ENCODE peak calls at places on chromosomes 2 and 18, in eight cellular contexts. One of them, this sample, is unnamed.

GRCh38 chr2:128602699-128603101 is 284.0 kb upstream of the HS6ST1 start:
- DNase-seq in A549: no peak
- DNase-seq in stimulated activated CD8-positive, alpha-beta memory T cell treated with anti-CD3 and anti-CD28 coated beads, Interleukin-4, amount 100 ng/mL, for 4 hours: no peak
- DNase-seq in heart right ventricle: no peak
- DNase-seq in germinal center: no peak
- DNase-seq in iPS-NIHi11: no peak
- DNase-seq in D721Med: no peak
- DNase-seq in Karpas-422: no peak
- DNase-seq in this sample: no peak

GRCh38 chr18:79987566-79987965 is 797 bp downstream of the TXNL4A start:
- DNase-seq in A549: no peak
- DNase-seq in stimulated activated CD8-positive, alpha-beta memory T cell treated with anti-CD3 and anti-CD28 coated beads, Interleukin-4, amount 100 ng/mL, for 4 hours: no peak
- DNase-seq in heart right ventricle: no peak
- DNase-seq in germinal center: no peak
- DNase-seq in iPS-NIHi11: no peak
- DNase-seq in D721Med: no peak
- DNase-seq in Karpas-422: no peak
- DNase-seq in this sample: no peak

GRCh38 chr2:74374509-74375205 is 5.5 kb downstream of the DCTN1 start:
- DNase-seq in A549: peak; percentile 7
- DNase-seq in stimulated activated CD8-positive, alpha-beta memory T cell treated with anti-CD3 and anti-CD28 coated beads, Interleukin-4, amount 100 ng/mL, for 4 hours: no peak
- DNase-seq in heart right ventricle: peak; percentile 64
- DNase-seq in germinal center: no peak
- DNase-seq in iPS-NIHi11: peak; percentile 97
- DNase-seq in D721Med: peak; percentile 99
- DNase-seq in Karpas-422: peak; percentile 61
- DNase-seq in this sample: no peak

GRCh38 chr2:20093263-20094141 is 42.1 kb upstream of the LAPTM4A start:
- DNase-seq in A549: peak; percentile 78
- DNase-seq in stimulated activated CD8-positive, alpha-beta memory T cell treated with anti-CD3 and anti-CD28 coated beads, Interleukin-4, amount 100 ng/mL, for 4 hours: no peak
- DNase-seq in heart right ventricle: peak; percentile 49
- DNase-seq in germinal center: no peak
- DNase-seq in iPS-NIHi11: peak; percentile 68
- DNase-seq in D721Med: no peak
- DNase-seq in Karpas-422: peak; percentile 71
- DNase-seq in this sample: no peak

GRCh38 chr2:118861242-118861641 is 13.8 kb upstream of the EN1 start:
- DNase-seq in A549: no peak
- DNase-seq in stimulated activated CD8-positive, alpha-beta memory T cell treated with anti-CD3 and anti-CD28 coated beads, Interleukin-4, amount 100 ng/mL, for 4 hours: no peak
- DNase-seq in heart right ventricle: no peak
- DNase-seq in germinal center: no peak
- DNase-seq in iPS-NIHi11: no peak
- DNase-seq in D721Med: no peak
- DNase-seq in Karpas-422: no peak
- DNase-seq in this sample: no peak

GRCh38 chr2:196205891-196206408 is 34.6 kb upstream of the STK17B start:
- DNase-seq in A549: no peak
- DNase-seq in stimulated activated CD8-positive, alpha-beta memory T cell treated with anti-CD3 and anti-CD28 coated beads, Interleukin-4, amount 100 ng/mL, for 4 hours: no peak
- DNase-seq in heart right ventricle: no peak
- DNase-seq in germinal center: no peak
- DNase-seq in iPS-NIHi11: no peak
- DNase-seq in D721Med: peak; percentile 14
- DNase-seq in Karpas-422: no peak
- DNase-seq in this sample: no peak

GRCh38 chr2:186443851-186444250 is 42.2 kb upstream of the ZC3H15 start:
- DNase-seq in A549: no peak
- DNase-seq in stimulated activated CD8-positive, alpha-beta memory T cell treated with anti-CD3 and anti-CD28 coated beads, Interleukin-4, amount 100 ng/mL, for 4 hours: no peak
- DNase-seq in heart right ventricle: no peak
- DNase-seq in germinal center: no peak
- DNase-seq in iPS-NIHi11: no peak
- DNase-seq in D721Med: no peak
- DNase-seq in Karpas-422: no peak
- DNase-seq in this sample: no peak

GRCh38 chr2:101427240-101427639 is 39.9 kb upstream of the CREG2 start:
- DNase-seq in A549: no peak
- DNase-seq in stimulated activated CD8-positive, alpha-beta memory T cell treated with anti-CD3 and anti-CD28 coated beads, Interleukin-4, amount 100 ng/mL, for 4 hours: no peak
- DNase-seq in heart right ventricle: no peak
- DNase-seq in germinal center: no peak
- DNase-seq in iPS-NIHi11: no peak
- DNase-seq in D721Med: no peak
- DNase-seq in Karpas-422: no peak
- DNase-seq in this sample: no peak

GRCh38 chr2:678964-679363 is 1.8 kb upstream of the TMEM18 start:
- DNase-seq in A549: no peak
- DNase-seq in stimulated activated CD8-positive, alpha-beta memory T cell treated with anti-CD3 and anti-CD28 coated beads, Interleukin-4, amount 100 ng/mL, for 4 hours: no peak
- DNase-seq in heart right ventricle: no peak
- DNase-seq in germinal center: no peak
- DNase-seq in iPS-NIHi11: no peak
- DNase-seq in D721Med: no peak
- DNase-seq in Karpas-422: no peak
- DNase-seq in this sample: no peak

GRCh38 chr18:53219853-53220252 is 879.9 kb downstream of the DCC start:
- DNase-seq in A549: no peak
- DNase-seq in stimulated activated CD8-positive, alpha-beta memory T cell treated with anti-CD3 and anti-CD28 coated beads, Interleukin-4, amount 100 ng/mL, for 4 hours: no peak
- DNase-seq in heart right ventricle: no peak
- DNase-seq in germinal center: no peak
- DNase-seq in iPS-NIHi11: no peak
- DNase-seq in D721Med: no peak
- DNase-seq in Karpas-422: no peak
- DNase-seq in this sample: no peak

GRCh38 chr2:241083091-241083415 is 19.0 kb downstream of the MTERF4 start:
- DNase-seq in A549: no peak
- DNase-seq in stimulated activated CD8-positive, alpha-beta memory T cell treated with anti-CD3 and anti-CD28 coated beads, Interleukin-4, amount 100 ng/mL, for 4 hours: no peak
- DNase-seq in heart right ventricle: no peak
- DNase-seq in germinal center: no peak
- DNase-seq in iPS-NIHi11: no peak
- DNase-seq in D721Med: no peak
- DNase-seq in Karpas-422: no peak
- DNase-seq in this sample: no peak

GRCh38 chr2:37387143-37387835 is 42.9 kb downstream of the QPCT start:
- DNase-seq in A549: no peak
- DNase-seq in stimulated activated CD8-positive, alpha-beta memory T cell treated with anti-CD3 and anti-CD28 coated beads, Interleukin-4, amount 100 ng/mL, for 4 hours: no peak
- DNase-seq in heart right ventricle: no peak
- DNase-seq in germinal center: no peak
- DNase-seq in iPS-NIHi11: no peak
- DNase-seq in D721Med: no peak
- DNase-seq in Karpas-422: no peak
- DNase-seq in this sample: no peak

GRCh38 chr2:74001781-74002514 is 17.2 kb downstream of the TET3 start:
- DNase-seq in A549: no peak
- DNase-seq in stimulated activated CD8-positive, alpha-beta memory T cell treated with anti-CD3 and anti-CD28 coated beads, Interleukin-4, amount 100 ng/mL, for 4 hours: no peak
- DNase-seq in heart right ventricle: no peak
- DNase-seq in germinal center: no peak
- DNase-seq in iPS-NIHi11: no peak
- DNase-seq in D721Med: no peak
- DNase-seq in Karpas-422: no peak
- DNase-seq in this sample: no peak

GRCh38 chr2:202034249-202035088 is 814 bp downstream of the FZD7 start:
- DNase-seq in A549: peak; percentile 52
- DNase-seq in stimulated activated CD8-positive, alpha-beta memory T cell treated with anti-CD3 and anti-CD28 coated beads, Interleukin-4, amount 100 ng/mL, for 4 hours: no peak
- DNase-seq in heart right ventricle: peak; percentile 40
- DNase-seq in germinal center: peak; percentile 24
- DNase-seq in iPS-NIHi11: no peak
- DNase-seq in D721Med: no peak
- DNase-seq in Karpas-422: no peak
- DNase-seq in this sample: no peak

GRCh38 chr2:61182059-61182383 is 20.0 kb downstream of the C2orf74 start:
- DNase-seq in A549: no peak
- DNase-seq in stimulated activated CD8-positive, alpha-beta memory T cell treated with anti-CD3 and anti-CD28 coated beads, Interleukin-4, amount 100 ng/mL, for 4 hours: no peak
- DNase-seq in heart right ventricle: no peak
- DNase-seq in germinal center: no peak
- DNase-seq in iPS-NIHi11: no peak
- DNase-seq in D721Med: no peak
- DNase-seq in Karpas-422: no peak
- DNase-seq in this sample: no peak

GRCh38 chr18:48829443-48830149 is 121.2 kb downstream of the SMAD7 start:
- DNase-seq in A549: no peak
- DNase-seq in stimulated activated CD8-positive, alpha-beta memory T cell treated with anti-CD3 and anti-CD28 coated beads, Interleukin-4, amount 100 ng/mL, for 4 hours: no peak
- DNase-seq in heart right ventricle: no peak
- DNase-seq in germinal center: no peak
- DNase-seq in iPS-NIHi11: no peak
- DNase-seq in D721Med: no peak
- DNase-seq in Karpas-422: no peak
- DNase-seq in this sample: no peak

GRCh38 chr18:44051088-44051487 is 629.6 kb upstream of the SETBP1 start:
- DNase-seq in A549: no peak
- DNase-seq in stimulated activated CD8-positive, alpha-beta memory T cell treated with anti-CD3 and anti-CD28 coated beads, Interleukin-4, amount 100 ng/mL, for 4 hours: no peak
- DNase-seq in heart right ventricle: no peak
- DNase-seq in germinal center: no peak
- DNase-seq in iPS-NIHi11: peak; percentile 15
- DNase-seq in D721Med: no peak
- DNase-seq in Karpas-422: no peak
- DNase-seq in this sample: no peak

GRCh38 chr2:27779417-27780055 is 8.0 kb downstream of the MRPL33 start:
- DNase-seq in A549: no peak
- DNase-seq in stimulated activated CD8-positive, alpha-beta memory T cell treated with anti-CD3 and anti-CD28 coated beads, Interleukin-4, amount 100 ng/mL, for 4 hours: no peak
- DNase-seq in heart right ventricle: no peak
- DNase-seq in germinal center: no peak
- DNase-seq in iPS-NIHi11: no peak
- DNase-seq in D721Med: no peak
- DNase-seq in Karpas-422: no peak
- DNase-seq in this sample: no peak

GRCh38 chr2:208311321-208311720 is 45.3 kb downstream of the PIKFYVE start:
- DNase-seq in A549: no peak
- DNase-seq in stimulated activated CD8-positive, alpha-beta memory T cell treated with anti-CD3 and anti-CD28 coated beads, Interleukin-4, amount 100 ng/mL, for 4 hours: no peak
- DNase-seq in heart right ventricle: no peak
- DNase-seq in germinal center: peak; percentile 57
- DNase-seq in iPS-NIHi11: no peak
- DNase-seq in D721Med: no peak
- DNase-seq in Karpas-422: no peak
- DNase-seq in this sample: no peak

GRCh38 chr2:216850665-216851327 is 9.1 kb downstream of the TNP1 start:
- DNase-seq in A549: no peak
- DNase-seq in stimulated activated CD8-positive, alpha-beta memory T cell treated with anti-CD3 and anti-CD28 coated beads, Interleukin-4, amount 100 ng/mL, for 4 hours: no peak
- DNase-seq in heart right ventricle: no peak
- DNase-seq in germinal center: no peak
- DNase-seq in iPS-NIHi11: no peak
- DNase-seq in D721Med: no peak
- DNase-seq in Karpas-422: no peak
- DNase-seq in this sample: no peak

GRCh38 chr2:233481368-233482142 is 85.0 kb downstream of the USP40 start:
- DNase-seq in A549: no peak
- DNase-seq in stimulated activated CD8-positive, alpha-beta memory T cell treated with anti-CD3 and anti-CD28 coated beads, Interleukin-4, amount 100 ng/mL, for 4 hours: no peak
- DNase-seq in heart right ventricle: no peak
- DNase-seq in germinal center: no peak
- DNase-seq in iPS-NIHi11: peak; percentile 4
- DNase-seq in D721Med: no peak
- DNase-seq in Karpas-422: no peak
- DNase-seq in this sample: no peak

GRCh38 chr2:72028351-72028995 is 119.2 kb downstream of the CYP26B1 start:
- DNase-seq in A549: no peak
- DNase-seq in stimulated activated CD8-positive, alpha-beta memory T cell treated with anti-CD3 and anti-CD28 coated beads, Interleukin-4, amount 100 ng/mL, for 4 hours: no peak
- DNase-seq in heart right ventricle: no peak
- DNase-seq in germinal center: no peak
- DNase-seq in iPS-NIHi11: no peak
- DNase-seq in D721Med: no peak
- DNase-seq in Karpas-422: no peak
- DNase-seq in this sample: no peak

GRCh38 chr18:22088029-22088428 is 81.4 kb upstream of the GATA6 start:
- DNase-seq in A549: no peak
- DNase-seq in stimulated activated CD8-positive, alpha-beta memory T cell treated with anti-CD3 and anti-CD28 coated beads, Interleukin-4, amount 100 ng/mL, for 4 hours: no peak
- DNase-seq in heart right ventricle: peak; percentile 22
- DNase-seq in germinal center: no peak
- DNase-seq in iPS-NIHi11: no peak
- DNase-seq in D721Med: no peak
- DNase-seq in Karpas-422: no peak
- DNase-seq in this sample: no peak

GRCh38 chr18:63882333-63883141 is 5.0 kb upstream of the SERPINB2 start:
- DNase-seq in A549: peak; percentile 28
- DNase-seq in stimulated activated CD8-positive, alpha-beta memory T cell treated with anti-CD3 and anti-CD28 coated beads, Interleukin-4, amount 100 ng/mL, for 4 hours: no peak
- DNase-seq in heart right ventricle: no peak
- DNase-seq in germinal center: no peak
- DNase-seq in iPS-NIHi11: no peak
- DNase-seq in D721Med: no peak
- DNase-seq in Karpas-422: no peak
- DNase-seq in this sample: peak; percentile 90

GRCh38 chr2:26894136-26894535 is 46.2 kb downstream of the DPYSL5 start:
- DNase-seq in A549: no peak
- DNase-seq in stimulated activated CD8-positive, alpha-beta memory T cell treated with anti-CD3 and anti-CD28 coated beads, Interleukin-4, amount 100 ng/mL, for 4 hours: no peak
- DNase-seq in heart right ventricle: no peak
- DNase-seq in germinal center: no peak
- DNase-seq in iPS-NIHi11: no peak
- DNase-seq in D721Med: no peak
- DNase-seq in Karpas-422: no peak
- DNase-seq in this sample: no peak

GRCh38 chr2:217776631-217777030 is 226.2 kb downstream of the TNS1 start:
- DNase-seq in A549: no peak
- DNase-seq in stimulated activated CD8-positive, alpha-beta memory T cell treated with anti-CD3 and anti-CD28 coated beads, Interleukin-4, amount 100 ng/mL, for 4 hours: no peak
- DNase-seq in heart right ventricle: no peak
- DNase-seq in germinal center: no peak
- DNase-seq in iPS-NIHi11: no peak
- DNase-seq in D721Med: no peak
- DNase-seq in Karpas-422: no peak
- DNase-seq in this sample: no peak

GRCh38 chr2:188158337-188159100 is 133.2 kb upstream of the GULP1 start:
- DNase-seq in A549: peak; percentile 23
- DNase-seq in stimulated activated CD8-positive, alpha-beta memory T cell treated with anti-CD3 and anti-CD28 coated beads, Interleukin-4, amount 100 ng/mL, for 4 hours: no peak
- DNase-seq in heart right ventricle: no peak
- DNase-seq in germinal center: no peak
- DNase-seq in iPS-NIHi11: no peak
- DNase-seq in D721Med: no peak
- DNase-seq in Karpas-422: no peak
- DNase-seq in this sample: peak; percentile 45

GRCh38 chr2:109059474-109060165 is 69.4 kb upstream of the SH3RF3 start:
- DNase-seq in A549: no peak
- DNase-seq in stimulated activated CD8-positive, alpha-beta memory T cell treated with anti-CD3 and anti-CD28 coated beads, Interleukin-4, amount 100 ng/mL, for 4 hours: no peak
- DNase-seq in heart right ventricle: peak; percentile 77
- DNase-seq in germinal center: no peak
- DNase-seq in iPS-NIHi11: no peak
- DNase-seq in D721Med: no peak
- DNase-seq in Karpas-422: peak; percentile 23
- DNase-seq in this sample: no peak

GRCh38 chr2:100412866-100413265 is 4.6 kb downstream of the CHST10 start:
- DNase-seq in A549: no peak
- DNase-seq in stimulated activated CD8-positive, alpha-beta memory T cell treated with anti-CD3 and anti-CD28 coated beads, Interleukin-4, amount 100 ng/mL, for 4 hours: no peak
- DNase-seq in heart right ventricle: no peak
- DNase-seq in germinal center: no peak
- DNase-seq in iPS-NIHi11: no peak
- DNase-seq in D721Med: no peak
- DNase-seq in Karpas-422: no peak
- DNase-seq in this sample: no peak

GRCh38 chr2:35428548-35428947 is 927.0 kb upstream of the CRIM1 start:
- DNase-seq in A549: peak; percentile 58
- DNase-seq in stimulated activated CD8-positive, alpha-beta memory T cell treated with anti-CD3 and anti-CD28 coated beads, Interleukin-4, amount 100 ng/mL, for 4 hours: no peak
- DNase-seq in heart right ventricle: peak; percentile 15
- DNase-seq in germinal center: no peak
- DNase-seq in iPS-NIHi11: peak; percentile 46
- DNase-seq in D721Med: no peak
- DNase-seq in Karpas-422: peak; percentile 74
- DNase-seq in this sample: no peak

GRCh38 chr18:36693931-36694661 is 134.7 kb downstream of the TPGS2 start:
- DNase-seq in A549: peak; percentile 19
- DNase-seq in stimulated activated CD8-positive, alpha-beta memory T cell treated with anti-CD3 and anti-CD28 coated beads, Interleukin-4, amount 100 ng/mL, for 4 hours: no peak
- DNase-seq in heart right ventricle: no peak
- DNase-seq in germinal center: no peak
- DNase-seq in iPS-NIHi11: no peak
- DNase-seq in D721Med: no peak
- DNase-seq in Karpas-422: peak; percentile 73
- DNase-seq in this sample: no peak

GRCh38 chr2:233840520-233840919 is 13.8 kb downstream of the HJURP start:
- DNase-seq in A549: no peak
- DNase-seq in stimulated activated CD8-positive, alpha-beta memory T cell treated with anti-CD3 and anti-CD28 coated beads, Interleukin-4, amount 100 ng/mL, for 4 hours: no peak
- DNase-seq in heart right ventricle: no peak
- DNase-seq in germinal center: no peak
- DNase-seq in iPS-NIHi11: no peak
- DNase-seq in D721Med: no peak
- DNase-seq in Karpas-422: no peak
- DNase-seq in this sample: no peak

This sample was measured in HS-5.